ENCODE peak calls at places on chromosomes 12 and 14, in nine cellular contexts. A, N, Q, D, X, K, H, U and T are unnamed samples. For H3K4me1 and H3K36me3, the result is how much of the 10 kb centered on the place peaks cover.

GRCh38 chr12:96150442-96150841 is 43.7 kb upstream of the ELK3 start:
- DNase-seq in A (no peak), N (no peak), Q (no peak), D (no peak), X (no peak), K (no peak), H (no peak), U (no peak), T (no peak)

GRCh38 chr12:9750276-9751203 is 10.2 kb downstream of the CD69 start:
- DNase-seq in A (no peak), N (peak), Q (peak), D (peak), X (peak), K (peak), H (peak), U (no peak), T (peak)

GRCh38 chr12:43238281-43238680 is 313.7 kb downstream of the ADAMTS20 start:
- DNase-seq in A (no peak), N (peak), Q (no peak), D (no peak), X (no peak), K (no peak), H (no peak), U (no peak), T (no peak)

GRCh38 chr12:88993655-88994054 is 358.6 kb downstream of the DUSP6 start:
- DNase-seq in A (no peak), N (peak), Q (peak), D (no peak), X (peak), K (no peak), H (no peak), U (no peak), T (no peak)

GRCh38 chr14:88005050-88005481 is at the start of gene GPR65:
- DNase-seq in A (no peak), N (no peak), Q (peak), D (peak), X (no peak), K (no peak), H (no peak), U (no peak), T (no peak)

GRCh38 chr12:111597731-111598636 is 1.1 kb downstream of the ATXN2 start:
- DNase-seq in A (peak), N (peak), Q (peak), D (peak), X (peak), K (peak), H (peak), U (peak), T (peak)

GRCh38 chr14:102220031-102220430 is 80.3 kb downstream of the WDR20 start:
- DNase-seq in A (no peak), N (no peak), Q (peak), D (no peak), X (no peak), K (no peak), H (no peak), U (no peak), T (no peak)

GRCh38 chr14:103456167-103456835 is 66.3 kb downstream of the CKB start:
- DNase-seq in A (no peak), N (no peak), Q (no peak), D (no peak), X (no peak), K (no peak), H (no peak), U (no peak), T (no peak)

GRCh38 chr12:121304306-121304705 is 7.8 kb upstream of the CAMKK2 start:
- DNase-seq in A (no peak), N (no peak), Q (no peak), D (no peak), X (no peak), K (no peak), H (no peak), U (no peak), T (no peak)

GRCh38 chr12:5503774-5504173 is 71.9 kb downstream of the NTF3 start:
- DNase-seq in A (no peak), N (no peak), Q (no peak), D (no peak), X (peak), K (peak), H (no peak), U (peak), T (peak)

GRCh38 chr12:12788675-12789368 is 3.4 kb downstream of the APOLD1 start:
- DNase-seq in A (peak), N (peak), Q (peak), D (peak), X (peak), K (peak), H (peak), U (no peak), T (peak)

GRCh38 chr14:51295666-51296263 is 55.7 kb downstream of the TMX1 start:
- DNase-seq in A (no peak), N (peak), Q (no peak), D (no peak), X (peak), K (no peak), H (no peak), U (no peak), T (no peak)

GRCh38 chr12:20189767-20190166 is 178.6 kb upstream of the PDE3A start:
- DNase-seq in A (no peak), N (no peak), Q (no peak), D (no peak), X (no peak), K (no peak), H (no peak), U (no peak), T (no peak)

GRCh38 chr12:69994593-69995222 is 169.7 kb downstream of the MYRFL start:
- DNase-seq in A (no peak), N (no peak), Q (no peak), D (no peak), X (no peak), K (no peak), H (peak), U (no peak), T (no peak)

GRCh38 chr12:104852904-104853303 is 105.2 kb downstream of the SLC41A2 start:
- DNase-seq in A (no peak), N (no peak), Q (no peak), D (no peak), X (no peak), K (no peak), H (no peak), U (no peak), T (no peak)

GRCh38 chr12:31525496-31526157 is 65.3 kb downstream of the DENND5B start:
- DNase-seq in A (no peak), N (no peak), Q (no peak), D (no peak), X (no peak), K (no peak), H (no peak), U (no peak), T (no peak)

GRCh38 chr12:16586350-16587109 is 19.4 kb downstream of the LMO3 start:
- DNase-seq in A (peak), N (no peak), Q (no peak), D (no peak), X (no peak), K (no peak), H (no peak), U (no peak), T (peak)

GRCh38 chr12:118307069-118307954 is 65.4 kb downstream of the TAOK3 start:
- DNase-seq in A (no peak), N (peak), Q (peak), D (no peak), X (peak), K (no peak), H (peak), U (no peak), T (no peak)

GRCh38 chr14:72583316-72584272 is 310.3 kb downstream of the DPF3 start:
- DNase-seq in A (no peak), N (no peak), Q (no peak), D (no peak), X (no peak), K (no peak), H (no peak), U (no peak), T (peak)

GRCh38 chr12:116601524-116601923 is 42.3 kb downstream of the MAP1LC3B2 start:
- DNase-seq in A (no peak), N (peak), Q (no peak), D (no peak), X (peak), K (no peak), H (no peak), U (no peak), T (no peak)

GRCh38 chr12:8995021-8995775 is 5.9 kb downstream of the KLRG1 start:
- DNase-seq in A (no peak), N (no peak), Q (no peak), D (no peak), X (no peak), K (no peak), H (no peak), U (no peak), T (no peak)

GRCh38 chr14:104776481-104776880 is 19.1 kb downstream of the AKT1 start:
- DNase-seq in A (no peak), N (no peak), Q (no peak), D (no peak), X (no peak), K (no peak), H (no peak), U (no peak), T (no peak)

GRCh38 chr12:124010687-124011086 is 37.7 kb downstream of the ZNF664 start:
- DNase-seq in A (no peak), N (no peak), Q (no peak), D (no peak), X (no peak), K (no peak), H (no peak), U (no peak), T (no peak)
- H3K4me1 ChIP-seq in A (under half), N (under half), Q (under half), D (under half), X (under half), K (under half), H (under half), U (under half), T (under half)

GRCh38 chr14:69372146-69372545 is 26.0 kb downstream of the ERH start:
- DNase-seq in A (no peak), N (no peak), Q (no peak), D (no peak), X (no peak), K (no peak), H (no peak), U (no peak), T (no peak)

GRCh38 chr14:69375182-69375581 is 22.9 kb downstream of the ERH start:
- DNase-seq in A (no peak), N (no peak), Q (no peak), D (no peak), X (no peak), K (no peak), H (no peak), U (no peak), T (no peak)

GRCh38 chr14:69375722-69376121 is 22.4 kb downstream of the ERH start:
- DNase-seq in A (no peak), N (no peak), Q (no peak), D (no peak), X (no peak), K (no peak), H (no peak), U (no peak), T (no peak)

GRCh38 chr14:69374235-69374634 is 23.9 kb downstream of the ERH start:
- DNase-seq in A (no peak), N (no peak), Q (no peak), D (no peak), X (no peak), K (no peak), H (no peak), U (no peak), T (no peak)

DNA sequence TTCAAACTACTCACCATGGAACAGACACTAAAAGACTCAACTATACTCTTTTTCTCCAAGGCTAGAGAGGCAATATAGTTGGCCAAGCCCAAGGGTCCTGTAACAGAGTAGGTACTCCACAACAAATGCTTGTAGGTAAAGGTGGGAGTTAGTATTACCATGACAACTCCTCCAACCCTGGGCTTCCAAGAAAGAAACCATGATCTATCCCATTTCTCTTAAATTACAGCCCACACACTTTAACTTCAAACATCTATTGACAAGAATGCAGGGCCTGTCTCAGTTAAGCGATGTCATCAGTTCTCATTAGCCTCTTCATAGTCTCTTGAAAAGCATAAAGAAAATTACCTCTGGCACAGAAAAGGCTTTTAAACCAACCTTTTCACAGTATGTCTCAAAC is 25.0 kb downstream of the ERH start:
- DNase-seq in A (no peak), N (no peak), Q (no peak), D (no peak), X (no peak), K (no peak), H (no peak), U (no peak), T (no peak)
- H3K36me3 ChIP-seq in A (under half), N (under half), Q (under half), D (under half), X (under half), K (under half), H (under half), U (under half), T (under half)

GRCh38 chr14:73778736-73779135 is 64.6 kb upstream of the PNMA1 start:
- DNase-seq in A (no peak), N (no peak), Q (no peak), D (no peak), X (no peak), K (no peak), H (no peak), U (no peak), T (no peak)
- H3K4me1 ChIP-seq in A (under half), N (under half), Q (under half), D (half or more), X (under half), K (under half), H (under half), U (under half), T (under half)

GRCh38 chr14:64123241-64123956 is 170.8 kb downstream of the ESR2 start:
- DNase-seq in A (no peak), N (peak), Q (no peak), D (no peak), X (no peak), K (no peak), H (no peak), U (no peak), T (no peak)
- H3K36me3 ChIP-seq in A (half or more), N (under half), Q (half or more), D (half or more), X (under half), K (under half), H (under half), U (half or more), T (under half)